ENCODE peak calls at places on chromosomes 5 and 9, in seven cellular contexts. One of them, this sample, is unnamed. For H3K4me1, the result is how much of the 10 kb centered on the place peaks cover.

GRCh38 chr5:32144637-32145207 is 29.4 kb downstream of the GOLPH3 start:
- DNase-seq in heart right ventricle: peak
- DNase-seq in transverse colon: no peak
- DNase-seq in sigmoid colon: no peak
- DNase-seq in mammary epithelial cell: no peak
- DNase-seq in gastrocnemius medialis: no peak
- DNase-seq in cardiac muscle cell: no peak
- DNase-seq in this sample: no peak

GRCh38 chr9:93597871-93598646 is 21.7 kb downstream of the PHF2 start:
- DNase-seq in heart right ventricle: no peak
- DNase-seq in transverse colon: no peak
- DNase-seq in sigmoid colon: no peak
- DNase-seq in mammary epithelial cell: no peak
- DNase-seq in gastrocnemius medialis: no peak
- DNase-seq in cardiac muscle cell: no peak
- DNase-seq in this sample: peak

GRCh38 chr5:1538741-1539392 is 15.1 kb upstream of the LPCAT1 start:
- DNase-seq in heart right ventricle: no peak
- DNase-seq in transverse colon: no peak
- DNase-seq in sigmoid colon: peak
- DNase-seq in mammary epithelial cell: no peak
- DNase-seq in gastrocnemius medialis: no peak
- DNase-seq in cardiac muscle cell: no peak
- DNase-seq in this sample: no peak

GRCh38 chr5:57036621-57037160 is 84.8 kb upstream of the MIER3 start:
- DNase-seq in heart right ventricle: no peak
- DNase-seq in transverse colon: no peak
- DNase-seq in sigmoid colon: no peak
- DNase-seq in mammary epithelial cell: no peak
- DNase-seq in gastrocnemius medialis: no peak
- DNase-seq in cardiac muscle cell: no peak
- DNase-seq in this sample: no peak

GRCh38 chr5:131264453-131265200 is 774 bp downstream of the CDC42SE2 start:
- DNase-seq in heart right ventricle: peak
- DNase-seq in transverse colon: peak
- DNase-seq in sigmoid colon: peak
- DNase-seq in mammary epithelial cell: no peak
- DNase-seq in gastrocnemius medialis: peak
- DNase-seq in cardiac muscle cell: peak
- DNase-seq in this sample: no peak

GRCh38 chr5:15425802-15426201 is 74.2 kb upstream of the FBXL7 start:
- DNase-seq in heart right ventricle: no peak
- DNase-seq in transverse colon: no peak
- DNase-seq in sigmoid colon: no peak
- DNase-seq in mammary epithelial cell: no peak
- DNase-seq in gastrocnemius medialis: no peak
- DNase-seq in cardiac muscle cell: peak
- DNase-seq in this sample: no peak

GRCh38 chr9:98191615-98192502 is 578 bp downstream of the CORO2A start:
- DNase-seq in heart right ventricle: peak
- DNase-seq in transverse colon: peak
- DNase-seq in sigmoid colon: no peak
- DNase-seq in mammary epithelial cell: peak
- DNase-seq in gastrocnemius medialis: no peak
- DNase-seq in cardiac muscle cell: no peak
- DNase-seq in this sample: no peak

GRCh38 chr5:179803651-179804598 is 2.7 kb downstream of the MGAT4B start:
- DNase-seq in heart right ventricle: no peak
- DNase-seq in transverse colon: no peak
- DNase-seq in sigmoid colon: peak
- DNase-seq in mammary epithelial cell: peak
- DNase-seq in gastrocnemius medialis: no peak
- DNase-seq in cardiac muscle cell: no peak
- DNase-seq in this sample: no peak

GRCh38 chr5:133962131-133962530 is 6.3 kb downstream of the C5orf15 start:
- DNase-seq in heart right ventricle: no peak
- DNase-seq in transverse colon: no peak
- DNase-seq in sigmoid colon: no peak
- DNase-seq in mammary epithelial cell: no peak
- DNase-seq in gastrocnemius medialis: no peak
- DNase-seq in cardiac muscle cell: no peak
- DNase-seq in this sample: no peak

GRCh38 chr9:3528466-3528865 is 2.7 kb upstream of the RFX3 start:
- DNase-seq in heart right ventricle: no peak
- DNase-seq in transverse colon: no peak
- DNase-seq in sigmoid colon: no peak
- DNase-seq in mammary epithelial cell: no peak
- DNase-seq in gastrocnemius medialis: no peak
- DNase-seq in cardiac muscle cell: no peak
- DNase-seq in this sample: no peak

GRCh38 chr5:65790371-65791163 is 68.6 kb downstream of the NLN start:
- DNase-seq in heart right ventricle: no peak
- DNase-seq in transverse colon: no peak
- DNase-seq in sigmoid colon: no peak
- DNase-seq in mammary epithelial cell: peak
- DNase-seq in gastrocnemius medialis: no peak
- DNase-seq in cardiac muscle cell: no peak
- DNase-seq in this sample: no peak

GRCh38 chr5:172838151-172838875 is 4.3 kb downstream of the ERGIC1 start:
- DNase-seq in heart right ventricle: no peak
- DNase-seq in transverse colon: no peak
- DNase-seq in sigmoid colon: no peak
- DNase-seq in mammary epithelial cell: no peak
- DNase-seq in gastrocnemius medialis: no peak
- DNase-seq in cardiac muscle cell: no peak
- DNase-seq in this sample: no peak

GRCh38 chr5:172835246-172836030 is 1.4 kb downstream of the ERGIC1 start:
- DNase-seq in heart right ventricle: no peak
- DNase-seq in transverse colon: no peak
- DNase-seq in sigmoid colon: no peak
- DNase-seq in mammary epithelial cell: no peak
- DNase-seq in gastrocnemius medialis: no peak
- DNase-seq in cardiac muscle cell: no peak
- DNase-seq in this sample: no peak

GRCh38 chr5:172839669-172840068 is 5.6 kb downstream of the ERGIC1 start:
- DNase-seq in heart right ventricle: no peak
- DNase-seq in transverse colon: no peak
- DNase-seq in sigmoid colon: no peak
- DNase-seq in mammary epithelial cell: no peak
- DNase-seq in gastrocnemius medialis: no peak
- DNase-seq in cardiac muscle cell: no peak
- DNase-seq in this sample: no peak

GRCh38 chr5:172840077-172840777 is 6.2 kb downstream of the ERGIC1 start:
- DNase-seq in heart right ventricle: no peak
- DNase-seq in transverse colon: no peak
- DNase-seq in sigmoid colon: no peak
- DNase-seq in mammary epithelial cell: no peak
- DNase-seq in gastrocnemius medialis: no peak
- DNase-seq in cardiac muscle cell: no peak
- DNase-seq in this sample: no peak

GRCh38 chr5:172837640-172838039 is 3.6 kb downstream of the ERGIC1 start:
- DNase-seq in heart right ventricle: no peak
- DNase-seq in transverse colon: peak
- DNase-seq in sigmoid colon: peak
- DNase-seq in mammary epithelial cell: no peak
- DNase-seq in gastrocnemius medialis: no peak
- DNase-seq in cardiac muscle cell: no peak
- DNase-seq in this sample: no peak
- H3K4me1 ChIP-seq in heart right ventricle: under half
- H3K4me1 ChIP-seq in transverse colon: under half
- H3K4me1 ChIP-seq in sigmoid colon: half or more
- H3K4me1 ChIP-seq in mammary epithelial cell: under half
- H3K4me1 ChIP-seq in gastrocnemius medialis: half or more
- H3K4me1 ChIP-seq in cardiac muscle cell: under half
- H3K4me1 ChIP-seq in this sample: half or more

GRCh38 chr9:27392451-27392850 is 95.5 kb upstream of the EQTN start:
- DNase-seq in heart right ventricle: no peak
- DNase-seq in transverse colon: no peak
- DNase-seq in sigmoid colon: no peak
- DNase-seq in mammary epithelial cell: no peak
- DNase-seq in gastrocnemius medialis: no peak
- DNase-seq in cardiac muscle cell: no peak
- DNase-seq in this sample: no peak

GRCh38 chr9:27393054-27393846 is 96.3 kb upstream of the EQTN start:
- DNase-seq in heart right ventricle: no peak
- DNase-seq in transverse colon: no peak
- DNase-seq in sigmoid colon: no peak
- DNase-seq in mammary epithelial cell: no peak
- DNase-seq in gastrocnemius medialis: no peak
- DNase-seq in cardiac muscle cell: no peak
- DNase-seq in this sample: no peak

GRCh38 chr9:27395484-27395921 is 98.6 kb upstream of the EQTN start:
- DNase-seq in heart right ventricle: no peak
- DNase-seq in transverse colon: no peak
- DNase-seq in sigmoid colon: no peak
- DNase-seq in mammary epithelial cell: peak
- DNase-seq in gastrocnemius medialis: no peak
- DNase-seq in cardiac muscle cell: no peak
- DNase-seq in this sample: no peak

GRCh38 chr9:27394826-27395201 is 97.9 kb upstream of the EQTN start:
- DNase-seq in heart right ventricle: no peak
- DNase-seq in transverse colon: no peak
- DNase-seq in sigmoid colon: no peak
- DNase-seq in mammary epithelial cell: peak
- DNase-seq in gastrocnemius medialis: no peak
- DNase-seq in cardiac muscle cell: no peak
- DNase-seq in this sample: no peak

DNA sequence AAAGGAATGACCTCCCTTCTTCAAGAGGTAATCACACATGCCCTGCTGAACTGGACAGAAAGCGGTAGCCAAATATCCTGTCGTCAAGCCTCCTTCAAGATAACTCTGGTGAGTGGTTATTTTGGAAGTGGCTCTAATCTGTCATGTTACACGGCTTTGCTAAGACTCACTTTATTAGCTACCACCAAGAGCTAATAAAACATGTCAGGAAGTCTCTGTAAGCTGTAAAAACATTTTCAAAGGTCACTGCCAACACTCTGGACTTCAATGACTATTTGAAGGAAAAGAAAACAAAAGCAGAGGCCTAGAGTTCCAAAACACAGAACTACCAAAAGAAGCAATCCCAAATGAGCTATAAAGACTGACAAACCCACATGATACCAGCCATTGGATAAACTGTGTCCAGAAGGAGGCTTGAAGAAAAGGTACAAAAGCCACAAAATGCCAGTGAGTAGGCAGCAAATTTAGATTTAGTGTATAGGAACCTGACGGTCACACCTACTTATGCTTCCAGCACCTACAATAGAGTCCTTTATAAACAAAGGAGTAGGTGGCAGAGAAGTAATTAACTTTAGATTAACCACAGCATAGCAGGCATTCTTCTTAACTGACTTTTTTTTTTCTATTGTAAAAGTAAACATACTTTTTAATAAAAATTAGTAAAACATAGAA is 97.3 kb upstream of the EQTN start:
- DNase-seq in heart right ventricle: no peak
- DNase-seq in transverse colon: no peak
- DNase-seq in sigmoid colon: no peak
- DNase-seq in mammary epithelial cell: no peak
- DNase-seq in gastrocnemius medialis: no peak
- DNase-seq in cardiac muscle cell: peak
- DNase-seq in this sample: no peak
- H3K4me3 ChIP-seq in heart right ventricle: no peak
- H3K4me3 ChIP-seq in transverse colon: no peak
- H3K4me3 ChIP-seq in sigmoid colon: no peak
- H3K4me3 ChIP-seq in mammary epithelial cell: no peak
- H3K4me3 ChIP-seq in gastrocnemius medialis: no peak
- H3K4me3 ChIP-seq in cardiac muscle cell: no peak
- H3K4me3 ChIP-seq in this sample: no peak

GRCh38 chr9:89323257-89323841 is 5.0 kb downstream of the SECISBP2 start:
- DNase-seq in heart right ventricle: no peak
- DNase-seq in transverse colon: no peak
- DNase-seq in sigmoid colon: no peak
- DNase-seq in mammary epithelial cell: peak
- DNase-seq in gastrocnemius medialis: no peak
- DNase-seq in cardiac muscle cell: no peak
- DNase-seq in this sample: no peak

GRCh38 chr9:89317282-89317681 is 1.0 kb upstream of the SECISBP2 start:
- DNase-seq in heart right ventricle: no peak
- DNase-seq in transverse colon: no peak
- DNase-seq in sigmoid colon: no peak
- DNase-seq in mammary epithelial cell: no peak
- DNase-seq in gastrocnemius medialis: no peak
- DNase-seq in cardiac muscle cell: no peak
- DNase-seq in this sample: no peak

GRCh38 chr9:89315482-89315881 is 2.8 kb upstream of the SECISBP2 start:
- DNase-seq in heart right ventricle: no peak
- DNase-seq in transverse colon: no peak
- DNase-seq in sigmoid colon: no peak
- DNase-seq in mammary epithelial cell: no peak
- DNase-seq in gastrocnemius medialis: no peak
- DNase-seq in cardiac muscle cell: no peak
- DNase-seq in this sample: no peak

GRCh38 chr9:89318123-89319014 is at the start of gene SECISBP2:
- DNase-seq in heart right ventricle: peak
- DNase-seq in transverse colon: peak
- DNase-seq in sigmoid colon: peak
- DNase-seq in mammary epithelial cell: peak
- DNase-seq in gastrocnemius medialis: peak
- DNase-seq in cardiac muscle cell: peak
- DNase-seq in this sample: peak

DNA sequence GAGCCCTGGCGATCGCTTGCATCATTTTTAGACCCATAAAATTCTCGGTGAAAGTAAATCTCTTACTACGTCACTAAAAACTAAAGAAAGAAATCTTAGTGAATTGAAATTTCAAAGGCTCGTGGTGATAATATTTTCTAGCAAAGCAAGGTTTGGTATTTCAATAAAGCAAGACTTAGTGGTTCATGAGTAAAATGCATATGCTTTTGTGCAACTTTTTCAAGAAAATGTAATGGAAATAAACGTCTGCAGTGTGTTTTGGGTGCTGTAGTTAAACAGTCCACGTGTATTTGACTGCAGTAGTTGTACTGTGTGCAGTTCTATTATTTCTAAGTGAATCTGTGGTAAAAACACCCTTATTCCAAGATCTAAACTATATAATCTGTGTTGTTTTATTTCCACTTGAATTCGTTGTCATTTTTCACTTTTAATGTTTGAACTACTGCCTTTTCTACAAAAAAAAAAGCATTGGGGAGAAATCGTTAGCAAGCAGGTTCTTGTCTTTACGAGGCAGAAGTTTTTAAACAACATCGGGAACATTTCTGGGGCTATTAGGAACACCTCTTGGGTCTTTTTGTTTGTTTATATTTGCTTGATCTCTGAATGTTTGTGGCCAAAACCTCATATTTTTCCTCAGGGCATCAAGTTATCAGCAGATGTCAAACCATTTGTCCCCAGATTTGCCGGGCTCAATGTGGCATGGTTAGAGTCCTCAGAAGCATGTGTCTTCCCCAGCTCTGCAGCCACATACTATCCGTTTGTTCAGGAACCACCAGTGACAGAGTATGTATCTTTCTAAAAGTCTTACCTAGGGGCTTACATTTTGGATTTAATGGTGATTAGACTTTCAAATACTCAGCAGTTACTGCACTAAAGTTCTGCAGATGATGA is 960 bp downstream of the SECISBP2 start:
- DNase-seq in heart right ventricle: no peak
- DNase-seq in transverse colon: no peak
- DNase-seq in sigmoid colon: no peak
- DNase-seq in mammary epithelial cell: no peak
- DNase-seq in gastrocnemius medialis: no peak
- DNase-seq in cardiac muscle cell: no peak
- DNase-seq in this sample: no peak
- TF ChIP-seq CTCF in heart right ventricle: no peak
- TF ChIP-seq CTCF in transverse colon: peak
- TF ChIP-seq CTCF in sigmoid colon: no peak
- TF ChIP-seq CTCF in mammary epithelial cell: no peak
- TF ChIP-seq CTCF in gastrocnemius medialis: no peak
- TF ChIP-seq CTCF in cardiac muscle cell: no peak
- TF ChIP-seq CTCF in this sample: peak

GRCh38 chr9:70257512-70257911 is 1.3 kb upstream of the SMC5 start:
- DNase-seq in heart right ventricle: no peak
- DNase-seq in transverse colon: no peak
- DNase-seq in sigmoid colon: no peak
- DNase-seq in mammary epithelial cell: peak
- DNase-seq in gastrocnemius medialis: no peak
- DNase-seq in cardiac muscle cell: no peak
- DNase-seq in this sample: no peak
- H3K4me1 ChIP-seq in heart right ventricle: under half
- H3K4me1 ChIP-seq in transverse colon: under half
- H3K4me1 ChIP-seq in sigmoid colon: half or more
- H3K4me1 ChIP-seq in mammary epithelial cell: half or more
- H3K4me1 ChIP-seq in gastrocnemius medialis: under half
- H3K4me1 ChIP-seq in cardiac muscle cell: under half
- H3K4me1 ChIP-seq in this sample: under half